ENCODE peak calls at places on chromosomes 11 and 22, in six cellular contexts. P is NCI-H2081; Z is T-helper 2 cell; B is endothelial cell; S is NCI-H1417; V is stimulated activated CD4-positive, alpha-beta T cell treated with anti-CD3 and anti-CD28 coated beads, Interleukin-4, amount 100 ng/mL, for 24 hours. F is an unnamed sample.
A peak's percentile ranks its signal among the peaks of the same experiment; 100 is the strongest.

GRCh38 chr11:118924591-118925585 is 838 bp downstream of the BCL9L start:
- DNase-seq in S (peak; percentile 64), Z (no peak), B (peak; percentile 63), P (peak; percentile 19), V (peak; percentile 54), F (peak; percentile 48)

GRCh38 chr11:102284008-102284407 is 33.3 kb upstream of the BIRC3 start:
- DNase-seq in P (no peak), Z (no peak), B (no peak), V (no peak), S (no peak), F (no peak)

GRCh38 chr11:132734217-132734616 is 798.1 kb downstream of the OPCML start:
- DNase-seq in V (no peak), P (no peak), B (no peak), Z (no peak), S (no peak), F (no peak)

GRCh38 chr11:921921-922678 is 3.6 kb upstream of the AP2A2 start:
- DNase-seq in B (no peak), P (no peak), Z (no peak), V (no peak), S (peak; percentile 77), F (no peak)

GRCh38 chr22:45890351-45890635 is 86.7 kb downstream of the WNT7B start:
- DNase-seq in P (no peak), S (no peak), V (no peak), Z (no peak), B (no peak), F (no peak)

GRCh38 chr22:32053165-32053755 is 10.2 kb downstream of the SLC5A1 start:
- DNase-seq in Z (no peak), S (no peak), P (no peak), B (no peak), V (no peak), F (no peak)

GRCh38 chr22:22770280-22770871 is 117.2 kb upstream of the IGLL5 start:
- DNase-seq in S (peak; percentile 65), B (peak; percentile 76), V (peak; percentile 46), P (peak; percentile 15), Z (no peak), F (peak; percentile 8)

GRCh38 chr11:65921033-65921555 is 1.9 kb downstream of the DRAP1 start:
- DNase-seq in Z (no peak), S (no peak), P (no peak), V (no peak), B (no peak), F (no peak)

GRCh38 chr11:1482581-1483444 is 3.8 kb downstream of the MOB2 start:
- DNase-seq in B (no peak), P (no peak), S (no peak), V (no peak), Z (no peak), F (no peak)

GRCh38 chr22:26542831-26543230 is 30.6 kb upstream of the TFIP11 start:
- DNase-seq in P (no peak), V (no peak), B (no peak), S (no peak), Z (no peak), F (no peak)

GRCh38 chr11:123381149-123381548 is 48.9 kb upstream of the GRAMD1B start:
- DNase-seq in Z (no peak), V (no peak), S (no peak), P (no peak), B (no peak), F (no peak)

GRCh38 chr11:134529212-134530096 is 117.4 kb upstream of the B3GAT1 start:
- DNase-seq in S (no peak), B (no peak), Z (no peak), P (no peak), V (no peak), F (no peak)

GRCh38 chr22:41831383-41831782 is 1.5 kb upstream of the SREBF2 start:
- DNase-seq in Z (no peak), V (no peak), B (no peak), P (no peak), S (no peak), F (no peak)

GRCh38 chr11:26712497-26712896 is 9.4 kb downstream of the SLC5A12 start:
- DNase-seq in V (no peak), P (no peak), Z (no peak), B (no peak), S (no peak), F (no peak)

GRCh38 chr11:108117746-108118371 is 3.5 kb upstream of the ACAT1 start:
- DNase-seq in S (peak; percentile 71), P (peak; percentile 25), V (no peak), B (no peak), Z (no peak), F (peak; percentile 49)

GRCh38 chr11:76801205-76801604 is 18.0 kb downstream of the TSKU start:
- DNase-seq in B (no peak), S (no peak), Z (no peak), V (no peak), P (no peak), F (no peak)

GRCh38 chr11:13114566-13115465 is 105.7 kb downstream of the RASSF10 start:
- DNase-seq in P (peak; percentile 81), V (no peak), B (no peak), Z (no peak), S (peak; percentile 91), F (peak; percentile 62)

GRCh38 chr22:39230261-39231196 is 14.3 kb downstream of the PDGFB start:
- DNase-seq in P (no peak), S (no peak), V (no peak), B (no peak), Z (no peak), F (no peak)

GRCh38 chr22:27416553-27417427 is 384.8 kb downstream of the MN1 start:
- DNase-seq in V (no peak), S (peak; percentile 45), Z (no peak), P (peak; percentile 59), B (no peak), F (no peak)

GRCh38 chr11:43172477-43172876 is 139.3 kb upstream of the API5 start:
- DNase-seq in B (no peak), P (no peak), S (no peak), V (no peak), Z (no peak), F (no peak)

GRCh38 chr11:112113539-112114457 is 27.1 kb downstream of the SDHD start:
- DNase-seq in P (peak; percentile 72), V (no peak), B (no peak), S (peak; percentile 71), Z (no peak), F (peak; percentile 65)

GRCh38 chr11:74679513-74679865 is 51.7 kb downstream of the CHRDL2 start:
- DNase-seq in S (no peak), Z (no peak), P (no peak), B (no peak), V (no peak), F (no peak)

GRCh38 chr11:119860561-119861094 is 131.6 kb upstream of the NECTIN1 start:
- DNase-seq in B (no peak), Z (no peak), S (no peak), V (no peak), P (no peak), F (no peak)

GRCh38 chr11:7871056-7871455 is 60.0 kb downstream of the OR10A6 start:
- DNase-seq in V (no peak), Z (no peak), B (no peak), P (no peak), S (no peak), F (no peak)

GRCh38 chr11:71396548-71397123 is 51.6 kb downstream of the DHCR7 start:
- DNase-seq in S (peak; percentile 81), V (no peak), B (no peak), Z (no peak), P (peak; percentile 33), F (no peak)

GRCh38 chr22:43978558-43978957 is 23.3 kb downstream of the SAMM50 start:
- DNase-seq in P (no peak), S (no peak), B (no peak), Z (no peak), V (no peak), F (no peak)

GRCh38 chr11:70203749-70204465 is 811 bp downstream of the FADD start:
- DNase-seq in S (peak; percentile 67), Z (peak; percentile 85), V (peak; percentile 97), P (no peak), B (peak; percentile 36), F (no peak)

GRCh38 chr11:46524201-46524600 is 69.6 kb downstream of the AMBRA1 start:
- DNase-seq in S (no peak), P (peak; percentile 33), Z (no peak), B (no peak), V (no peak), F (no peak)

GRCh38 chr11:102274628-102275027 is 42.7 kb upstream of the BIRC3 start:
- DNase-seq in V (no peak), S (no peak), P (no peak), Z (no peak), B (no peak), F (no peak)

GRCh38 chr22:38203090-38203810 is 1.5 kb downstream of the MAFF start:
- DNase-seq in P (no peak), S (peak; percentile 49), Z (no peak), V (peak; percentile 29), B (no peak), F (no peak)

GRCh38 chr11:72358461-72359405 is 75.6 kb downstream of the CLPB start:
- DNase-seq in B (no peak), V (no peak), P (no peak), Z (no peak), S (peak; percentile 35), F (no peak)

GRCh38 chr11:118238397-118238796 is 13.6 kb upstream of the JAML start:
- DNase-seq in V (no peak), P (no peak), Z (no peak), S (no peak), B (no peak), F (no peak)

GRCh38 chr11:101582242-101583052 is 1.4 kb downstream of the TRPC6 start:
- DNase-seq in Z (no peak), P (no peak), B (no peak), S (peak; percentile 51), V (no peak), F (no peak)

GRCh38 chr11:78350101-78350645 is 67.4 kb downstream of the GAB2 start:
- DNase-seq in V (no peak), Z (no peak), S (no peak), B (no peak), P (peak; percentile 10), F (no peak)

F was measured in SHP77.